ENCODE peak calls at places on chromosome 22, in seven cellular contexts. L, H, J, V, W, B and M are unnamed samples.

GRCh38 chr22:19810381-19811141 is 44.1 kb downstream of the GNB1L start:
- DNase-seq in L (no peak), H (no peak), J (peak), V (no peak), W (no peak), B (no peak), M (no peak)

GRCh38 chr22:25900880-25901279 is 158.9 kb downstream of the MYO18B start:
- DNase-seq in L (no peak), H (peak), J (no peak), V (no peak), W (no peak), B (no peak), M (no peak)

GRCh38 chr22:37911697-37912096 is 5.6 kb downstream of the MICALL1 start:
- DNase-seq in L (no peak), H (no peak), J (no peak), V (no peak), W (no peak), B (no peak), M (no peak)

GRCh38 chr22:28052818-28053217 is 133.8 kb upstream of the PITPNB start:
- DNase-seq in L (no peak), H (no peak), J (no peak), V (peak), W (no peak), B (no peak), M (peak)

GRCh38 chr22:25510926-25511325 is 53.5 kb upstream of the GRK3 start:
- DNase-seq in L (no peak), H (no peak), J (no peak), V (no peak), W (no peak), B (no peak), M (no peak)

GRCh38 chr22:45889539-45890350 is 87.2 kb downstream of the WNT7B start:
- DNase-seq in L (no peak), H (no peak), J (no peak), V (no peak), W (no peak), B (no peak), M (peak)

GRCh38 chr22:32880906-32881596 is 79.5 kb downstream of the TIMP3 start:
- DNase-seq in L (no peak), H (no peak), J (peak), V (no peak), W (no peak), B (peak), M (peak)

GRCh38 chr22:29454186-29454745 is 15.9 kb downstream of the RFPL1 start:
- DNase-seq in L (no peak), H (no peak), J (no peak), V (no peak), W (no peak), B (no peak), M (no peak)

GRCh38 chr22:39938509-39938908 is 21.7 kb upstream of the TMA7B start:
- DNase-seq in L (no peak), H (no peak), J (no peak), V (no peak), W (no peak), B (peak), M (no peak)

GRCh38 chr22:44597616-44598015 is 99.6 kb upstream of the RTL6 start:
- DNase-seq in L (no peak), H (no peak), J (no peak), V (no peak), W (peak), B (no peak), M (peak)

GRCh38 chr22:20083157-20083890 is 3.3 kb downstream of the DGCR8 start:
- DNase-seq in L (no peak), H (no peak), J (no peak), V (no peak), W (no peak), B (no peak), M (no peak)

GRCh38 chr22:41831383-41831782 is 1.5 kb upstream of the SREBF2 start:
- DNase-seq in L (no peak), H (no peak), J (no peak), V (no peak), W (no peak), B (no peak), M (no peak)

GRCh38 chr22:20524004-20524481 is 16.6 kb downstream of the MED15 start:
- DNase-seq in L (peak), H (no peak), J (no peak), V (no peak), W (no peak), B (no peak), M (no peak)

GRCh38 chr22:37319469-37319868 is 37.2 kb downstream of the CYTH4 start:
- DNase-seq in L (no peak), H (no peak), J (no peak), V (no peak), W (no peak), B (no peak), M (no peak)

GRCh38 chr22:45597460-45598192 is 74.0 kb upstream of the ATXN10 start:
- DNase-seq in L (no peak), H (no peak), J (no peak), V (no peak), W (no peak), B (no peak), M (no peak)

GRCh38 chr22:45318558-45319318 is 9.0 kb downstream of the FAM118A start:
- DNase-seq in L (no peak), H (no peak), J (no peak), V (no peak), W (no peak), B (peak), M (peak)

GRCh38 chr22:49574861-49575702 is 252.6 kb downstream of the BRD1 start:
- DNase-seq in L (no peak), H (no peak), J (peak), V (no peak), W (no peak), B (no peak), M (no peak)